ENCODE peak calls at places on chromosomes 13 and 19, in four cellular contexts. One of them, this sample, is unnamed.

GRCh38 chr13:111204438-111205177 is 89.5 kb downstream of the ARHGEF7 start:
- DNase-seq in IMR-90: peak
- DNase-seq in neuronal stem cell: no peak
- DNase-seq in H1: no peak
- DNase-seq in this sample: peak

GRCh38 chr13:84358601-84359000 is 476.3 kb upstream of the SLITRK1 start:
- DNase-seq in IMR-90: no peak
- DNase-seq in neuronal stem cell: no peak
- DNase-seq in H1: no peak
- DNase-seq in this sample: no peak

GRCh38 chr13:35365885-35366284 is 110.6 kb downstream of the MAB21L1 start:
- DNase-seq in IMR-90: no peak
- DNase-seq in neuronal stem cell: no peak
- DNase-seq in H1: no peak
- DNase-seq in this sample: no peak

GRCh38 chr13:53622431-53622830 is 593.8 kb downstream of the OLFM4 start:
- DNase-seq in IMR-90: no peak
- DNase-seq in neuronal stem cell: no peak
- DNase-seq in H1: no peak
- DNase-seq in this sample: no peak

GRCh38 chr13:51347099-51347498 is 7.6 kb downstream of the SERPINE3 start:
- DNase-seq in IMR-90: no peak
- DNase-seq in neuronal stem cell: no peak
- DNase-seq in H1: no peak
- DNase-seq in this sample: peak

GRCh38 chr19:50998061-50998460 is 3.3 kb downstream of the KLK8 start:
- DNase-seq in IMR-90: no peak
- DNase-seq in neuronal stem cell: no peak
- DNase-seq in H1: no peak
- DNase-seq in this sample: no peak

GRCh38 chr13:114264886-114265611 is 16.4 kb upstream of the UPF3A start:
- DNase-seq in IMR-90: peak
- DNase-seq in neuronal stem cell: no peak
- DNase-seq in H1: no peak
- DNase-seq in this sample: no peak

GRCh38 chr19:16620018-16620417 is 8.0 kb downstream of the MED26 start:
- DNase-seq in IMR-90: no peak
- DNase-seq in neuronal stem cell: no peak
- DNase-seq in H1: no peak
- DNase-seq in this sample: no peak

GRCh38 chr13:79745141-79745540 is 264.2 kb downstream of the NDFIP2 start:
- DNase-seq in IMR-90: no peak
- DNase-seq in neuronal stem cell: no peak
- DNase-seq in H1: no peak
- DNase-seq in this sample: no peak

GRCh38 chr13:98143601-98144500 is 957 bp downstream of the FARP1 start:
- DNase-seq in IMR-90: peak
- DNase-seq in neuronal stem cell: no peak
- DNase-seq in H1: no peak
- DNase-seq in this sample: peak

GRCh38 chr13:104869501-104869900 is 1666.0 kb downstream of the EFNB2 start:
- DNase-seq in IMR-90: no peak
- DNase-seq in neuronal stem cell: no peak
- DNase-seq in H1: no peak
- DNase-seq in this sample: no peak

GRCh38 chr19:36008336-36008978 is at the start of gene SYNE4:
- DNase-seq in IMR-90: no peak
- DNase-seq in neuronal stem cell: no peak
- DNase-seq in H1: no peak
- DNase-seq in this sample: peak

GRCh38 chr13:23801141-23801540 is 88.1 kb downstream of the MIPEP start:
- DNase-seq in IMR-90: no peak
- DNase-seq in neuronal stem cell: no peak
- DNase-seq in H1: no peak
- DNase-seq in this sample: no peak

DNA sequence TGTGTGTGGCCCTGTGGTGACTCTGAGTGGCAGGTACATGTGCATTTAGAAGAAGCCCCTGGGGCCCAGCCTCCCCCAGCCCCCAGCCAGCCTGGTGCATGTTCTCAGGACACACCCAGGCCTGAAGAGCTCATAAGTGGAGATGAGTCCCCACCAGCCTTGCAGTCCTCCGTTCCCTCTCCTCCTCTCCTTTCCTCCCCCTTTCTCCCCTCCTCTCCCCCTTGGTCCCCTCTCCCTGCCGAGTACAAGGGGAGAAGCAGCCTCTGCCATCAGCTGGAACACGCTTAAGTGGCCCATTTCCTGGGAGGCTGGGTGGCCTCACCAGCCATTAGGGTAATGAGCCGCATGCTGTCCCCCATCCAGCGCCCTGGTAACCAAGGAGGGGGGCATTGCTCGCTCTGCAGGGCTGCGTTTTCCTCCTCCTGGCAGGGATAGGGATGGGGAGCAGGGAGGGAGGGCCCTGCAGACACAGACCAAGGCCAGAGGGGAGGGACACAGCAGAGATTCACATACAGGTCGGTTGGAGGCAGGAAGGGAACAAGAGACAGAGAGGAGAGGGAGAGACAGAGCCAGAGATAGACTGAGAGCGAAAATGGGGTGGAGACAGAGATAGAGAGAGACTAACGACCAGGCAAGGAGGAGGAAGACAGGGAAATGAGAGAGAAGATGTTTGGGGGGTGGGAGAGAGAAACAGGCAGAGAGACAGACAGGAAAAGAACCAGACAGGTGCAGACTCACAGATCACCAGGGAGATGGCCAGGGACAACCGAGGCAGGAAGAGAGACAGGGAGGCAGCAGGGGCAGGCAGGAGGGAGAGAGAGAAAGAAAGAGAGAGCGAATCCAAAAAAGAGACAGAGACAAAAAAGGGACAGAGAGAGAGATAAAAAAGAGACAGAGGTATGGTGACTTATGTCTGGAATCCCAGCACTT is 19.3 kb upstream of the DPP9 start:
- DNase-seq in IMR-90: no peak
- DNase-seq in neuronal stem cell: no peak
- DNase-seq in H1: no peak
- DNase-seq in this sample: peak
- H2BK5ac ChIP-seq in IMR-90: no peak
- H2BK5ac ChIP-seq in neuronal stem cell: peak
- H2BK5ac ChIP-seq in H1: peak
- H2BK5ac ChIP-seq in this sample: no peak

DNA sequence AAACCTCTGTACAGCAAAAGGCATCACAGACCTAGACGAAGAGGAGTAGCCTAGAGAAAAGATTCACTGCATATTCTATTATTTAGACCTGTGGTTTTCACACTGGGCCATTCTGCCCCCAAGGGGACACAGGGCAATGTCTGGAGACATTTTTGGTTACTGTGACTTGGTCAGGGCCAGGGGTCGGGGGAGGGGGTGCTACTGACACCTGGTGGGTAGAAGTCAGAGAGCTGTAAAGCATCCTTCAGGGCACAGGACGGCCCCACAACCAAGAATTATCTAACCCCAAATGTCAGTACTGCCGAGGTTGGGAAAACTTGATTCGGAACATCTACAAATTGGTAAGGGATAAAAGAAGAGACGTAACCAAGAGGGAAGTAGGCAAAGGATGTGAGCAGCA is 11.3 kb downstream of the ELAVL1 start:
- DNase-seq in IMR-90: no peak
- DNase-seq in neuronal stem cell: no peak
- DNase-seq in H1: no peak
- DNase-seq in this sample: peak
- H2BK5ac ChIP-seq in IMR-90: no peak
- H2BK5ac ChIP-seq in neuronal stem cell: no peak
- H2BK5ac ChIP-seq in H1: no peak
- H2BK5ac ChIP-seq in this sample: no peak

GRCh38 chr19:10618846-10619245 is 6.5 kb upstream of the SLC44A2 start:
- DNase-seq in IMR-90: no peak
- DNase-seq in neuronal stem cell: no peak
- DNase-seq in H1: no peak
- DNase-seq in this sample: no peak
- H2BK5ac ChIP-seq in IMR-90: peak
- H2BK5ac ChIP-seq in neuronal stem cell: no peak
- H2BK5ac ChIP-seq in H1: no peak
- H2BK5ac ChIP-seq in this sample: no peak

GRCh38 chr19:49776371-49776764 is 9.6 kb downstream of the AP2A1 start:
- DNase-seq in IMR-90: no peak
- DNase-seq in neuronal stem cell: no peak
- DNase-seq in H1: no peak
- DNase-seq in this sample: no peak
- H2BK5ac ChIP-seq in IMR-90: no peak
- H2BK5ac ChIP-seq in neuronal stem cell: peak
- H2BK5ac ChIP-seq in H1: no peak
- H2BK5ac ChIP-seq in this sample: no peak

GRCh38 chr19:40425450-40426287 is at the start of gene SERTAD1:
- DNase-seq in IMR-90: peak
- DNase-seq in neuronal stem cell: peak
- DNase-seq in H1: peak
- DNase-seq in this sample: peak
- H2BK5ac ChIP-seq in IMR-90: peak
- H2BK5ac ChIP-seq in neuronal stem cell: peak
- H2BK5ac ChIP-seq in H1: peak
- H2BK5ac ChIP-seq in this sample: peak

GRCh38 chr19:30037835-30038234 is 95.8 kb downstream of the URI1 start:
- DNase-seq in IMR-90: no peak
- DNase-seq in neuronal stem cell: no peak
- DNase-seq in H1: no peak
- DNase-seq in this sample: no peak
- H2BK5ac ChIP-seq in IMR-90: no peak
- H2BK5ac ChIP-seq in neuronal stem cell: no peak
- H2BK5ac ChIP-seq in H1: no peak
- H2BK5ac ChIP-seq in this sample: no peak

GRCh38 chr19:46289724-46290619 is 6.9 kb upstream of the HIF3A start:
- DNase-seq in IMR-90: no peak
- DNase-seq in neuronal stem cell: no peak
- DNase-seq in H1: no peak
- DNase-seq in this sample: no peak
- H2BK5ac ChIP-seq in IMR-90: no peak
- H2BK5ac ChIP-seq in neuronal stem cell: no peak
- H2BK5ac ChIP-seq in H1: no peak
- H2BK5ac ChIP-seq in this sample: no peak

DNA sequence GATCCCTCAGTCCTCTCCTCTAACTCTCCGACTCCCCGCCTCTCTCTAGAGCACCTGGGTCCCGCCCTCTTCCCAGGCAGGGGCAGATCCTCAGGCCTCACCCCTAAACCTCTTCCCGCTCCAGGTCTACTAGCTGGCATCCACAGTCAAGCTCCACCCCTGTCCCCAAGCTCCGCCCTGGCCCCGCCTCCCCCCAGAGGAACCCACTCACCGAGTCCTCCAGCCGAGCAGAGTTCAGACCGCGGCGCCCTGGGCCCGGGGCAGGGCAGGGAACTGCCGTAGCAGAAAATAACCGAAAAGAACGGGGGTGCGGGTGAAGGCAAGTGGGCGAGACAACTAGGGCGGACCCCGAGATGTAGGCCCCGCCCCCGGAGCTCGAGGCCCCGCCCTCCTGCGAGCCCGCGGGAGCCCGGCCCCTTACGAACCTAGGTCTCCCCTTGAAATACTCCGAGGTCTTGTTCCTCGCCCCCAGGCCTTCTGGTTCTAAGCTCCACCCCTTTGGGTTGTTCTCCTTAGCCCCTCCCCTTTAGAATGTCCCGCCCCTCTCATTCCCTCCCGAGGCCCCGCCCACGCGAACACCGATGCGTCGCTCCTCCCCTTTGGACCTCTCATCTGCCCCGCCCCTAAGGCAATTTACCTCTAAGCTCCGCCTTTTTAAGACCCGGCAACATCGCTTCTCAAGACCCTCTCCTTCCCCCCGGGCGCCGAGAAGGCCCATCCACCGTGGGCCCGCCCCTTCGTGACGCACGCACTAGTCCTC is at the start of gene GGN:
- DNase-seq in IMR-90: peak
- DNase-seq in neuronal stem cell: peak
- DNase-seq in H1: peak
- DNase-seq in this sample: peak
- H2BK5ac ChIP-seq in IMR-90: peak
- H2BK5ac ChIP-seq in neuronal stem cell: peak
- H2BK5ac ChIP-seq in H1: peak
- H2BK5ac ChIP-seq in this sample: no peak

DNA sequence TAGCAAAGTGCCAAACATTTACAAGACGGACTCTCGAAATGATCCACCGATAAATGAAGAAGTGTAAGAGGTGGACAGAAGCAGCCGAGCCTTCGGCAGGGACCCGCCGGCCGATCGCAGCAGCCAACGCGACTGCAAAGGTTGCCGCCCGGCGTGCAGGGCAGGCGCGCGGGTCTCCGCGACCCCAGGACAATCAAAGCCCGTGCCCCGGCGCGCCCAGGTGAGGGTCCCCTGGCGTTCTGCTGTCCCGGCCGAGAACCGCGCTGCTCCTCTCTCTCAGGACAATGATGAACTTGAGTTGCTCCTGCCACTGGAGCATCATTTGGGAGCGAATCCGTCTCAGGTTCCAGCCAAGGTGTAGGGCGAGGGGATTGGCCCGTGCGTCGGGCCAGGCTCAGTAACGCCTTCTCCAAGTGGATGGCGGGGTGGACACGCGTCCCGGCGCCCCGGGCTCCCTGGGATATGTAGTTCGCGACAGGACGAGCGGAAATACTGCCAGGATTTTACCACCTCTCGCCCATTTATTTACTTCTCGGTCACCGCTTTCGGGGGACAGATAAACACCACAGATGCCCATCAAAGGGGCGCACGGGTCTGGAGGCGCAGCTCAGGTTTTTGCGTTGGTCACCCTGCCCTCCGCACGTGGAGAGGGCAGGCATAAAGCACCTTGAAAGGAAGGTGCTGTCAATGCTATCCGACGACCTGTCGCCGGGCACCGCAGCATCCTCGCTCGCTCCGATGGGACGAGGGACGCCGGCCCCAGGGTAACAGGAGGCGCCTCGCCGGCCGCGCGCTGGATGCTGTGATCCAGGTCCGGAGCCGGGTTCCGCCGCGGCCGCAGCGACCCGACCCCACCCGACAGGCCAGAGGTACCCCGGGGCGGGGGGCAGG is at the start of the genes BIVM and POGLUT2:
- DNase-seq in IMR-90: peak
- DNase-seq in neuronal stem cell: peak
- DNase-seq in H1: peak
- DNase-seq in this sample: peak
- H2BK5ac ChIP-seq in IMR-90: peak
- H2BK5ac ChIP-seq in neuronal stem cell: no peak
- H2BK5ac ChIP-seq in H1: no peak
- H2BK5ac ChIP-seq in this sample: no peak